ENCODE peak calls at places on chromosomes 1 and 21, in four cellular contexts. T, S, O and Q are unnamed samples.

GRCh38 chr1:37471345-37472231 is 2.8 kb upstream of the ZC3H12A start:
- DNase-seq in T (peak), S (peak), O (peak), Q (peak)

GRCh38 chr1:38026592-38027200 is 14.2 kb downstream of the UTP11 start:
- DNase-seq in T (no peak), S (peak), O (peak), Q (no peak)

GRCh38 chr21:39184050-39184980 is 1.1 kb upstream of the PSMG1 start:
- DNase-seq in T (no peak), S (peak), O (no peak), Q (no peak)

GRCh38 chr1:178310685-178311105 is 186.1 kb downstream of the CLEC20A start:
- DNase-seq in T (no peak), S (peak), O (peak), Q (no peak)

GRCh38 chr1:183585038-183585437 is 5.2 kb downstream of the NCF2 start:
- DNase-seq in T (no peak), S (peak), O (no peak), Q (no peak)

GRCh38 chr1:220226752-220227151 is 45.5 kb downstream of the RAB3GAP2 start:
- DNase-seq in T (no peak), S (no peak), O (no peak), Q (no peak)

GRCh38 chr1:230079211-230079590 is 12.2 kb downstream of the GALNT2 start:
- DNase-seq in T (no peak), S (no peak), O (no peak), Q (no peak)

GRCh38 chr1:152774875-152775274 is at the start of gene LCE1F:
- DNase-seq in T (no peak), S (no peak), O (no peak), Q (no peak)

GRCh38 chr1:41329662-41330587 is 31.3 kb upstream of the FOXO6 start:
- DNase-seq in T (no peak), S (no peak), O (no peak), Q (no peak)

GRCh38 chr1:235411489-235412486 is 44.6 kb downstream of the TBCE start:
- DNase-seq in T (no peak), S (no peak), O (no peak), Q (no peak)

GRCh38 chr1:235098991-235099390 is 29.6 kb downstream of the TOMM20 start:
- DNase-seq in T (no peak), S (no peak), O (no peak), Q (no peak)

GRCh38 chr1:230753586-230754251 is 6.5 kb downstream of the CAPN9 start:
- DNase-seq in T (no peak), S (no peak), O (peak), Q (no peak)

GRCh38 chr21:27298465-27298864 is 331.6 kb upstream of the ADAMTS5 start:
- DNase-seq in T (no peak), S (no peak), O (no peak), Q (no peak)

GRCh38 chr21:44900559-44901251 is 20.0 kb downstream of the ITGB2 start:
- DNase-seq in T (no peak), S (no peak), O (no peak), Q (no peak)

GRCh38 chr1:39926343-39926769 is 24.6 kb upstream of the MYCL start:
- DNase-seq in T (no peak), S (no peak), O (no peak), Q (no peak)

GRCh38 chr1:46721204-46721603 is 2.3 kb upstream of the EFCAB14 start:
- DNase-seq in T (no peak), S (no peak), O (no peak), Q (no peak)

GRCh38 chr1:155940531-155940992 is 876 bp upstream of the RXFP4 start:
- DNase-seq in T (no peak), S (peak), O (peak), Q (no peak)

GRCh38 chr1:31695327-31695726 is 8.5 kb downstream of the COL16A1 start:
- DNase-seq in T (no peak), S (no peak), O (no peak), Q (no peak)

GRCh38 chr1:38860464-38860816 is 868 bp upstream of the RRAGC start:
- DNase-seq in T (no peak), S (no peak), O (peak), Q (no peak)

GRCh38 chr21:38942617-38943245 is 137.0 kb downstream of the ETS2 start:
- DNase-seq in T (no peak), S (no peak), O (no peak), Q (no peak)

GRCh38 chr1:10432910-10433785 is 2.9 kb downstream of the CENPS start:
- DNase-seq in T (no peak), S (no peak), O (no peak), Q (no peak)

GRCh38 chr1:68140536-68140935 is 90.1 kb upstream of the DIRAS3 start:
- DNase-seq in T (no peak), S (no peak), O (no peak), Q (no peak)

GRCh38 chr21:37372127-37372731 is 5.7 kb downstream of the DYRK1A start:
- DNase-seq in T (no peak), S (no peak), O (no peak), Q (no peak)

GRCh38 chr1:87140831-87141540 is 187.7 kb upstream of the LMO4 start:
- DNase-seq in T (no peak), S (peak), O (peak), Q (no peak)

GRCh38 chr1:71666609-71667008 is 585.8 kb upstream of the ZRANB2 start:
- DNase-seq in T (no peak), S (no peak), O (no peak), Q (no peak)

GRCh38 chr1:198915327-198916231 is 276.7 kb downstream of the PTPRC start:
- DNase-seq in T (no peak), S (peak), O (peak), Q (no peak)

GRCh38 chr1:178541829-178542553 is 29.1 kb downstream of the TEX35 start:
- DNase-seq in T (no peak), S (peak), O (no peak), Q (no peak)

GRCh38 chr1:227447531-227447990 is 115.8 kb upstream of the ZNF678 start:
- DNase-seq in T (no peak), S (peak), O (peak), Q (no peak)

GRCh38 chr1:186479162-186479561 is 18.2 kb upstream of the PDC start:
- DNase-seq in T (no peak), S (no peak), O (no peak), Q (no peak)

GRCh38 chr1:114009393-114009792 is 30.1 kb downstream of the OLFML3 start:
- DNase-seq in T (no peak), S (peak), O (no peak), Q (no peak)

GRCh38 chr1:243730499-243731150 is 119.4 kb downstream of the AKT3 start:
- DNase-seq in T (peak), S (no peak), O (peak), Q (no peak)

GRCh38 chr1:105137543-105138444 is 1388.1 kb downstream of the AMY1C start:
- DNase-seq in T (no peak), S (peak), O (peak), Q (no peak)
- TF ChIP-seq CTCF in T (peak), S (peak), O (no peak), Q (no peak)

GRCh38 chr1:9165396-9165795 is 36.5 kb upstream of the GPR157 start:
- DNase-seq in T (no peak), S (peak), O (no peak), Q (no peak)

GRCh38 chr1:9161963-9162362 is 33.1 kb upstream of the GPR157 start:
- DNase-seq in T (no peak), S (peak), O (no peak), Q (no peak)

GRCh38 chr1:9166289-9167235 is 37.7 kb upstream of the GPR157 start:
- DNase-seq in T (no peak), S (peak), O (no peak), Q (no peak)

GRCh38 chr1:9164919-9165318 is 36.0 kb upstream of the GPR157 start:
- DNase-seq in T (no peak), S (peak), O (no peak), Q (no peak)

DNA sequence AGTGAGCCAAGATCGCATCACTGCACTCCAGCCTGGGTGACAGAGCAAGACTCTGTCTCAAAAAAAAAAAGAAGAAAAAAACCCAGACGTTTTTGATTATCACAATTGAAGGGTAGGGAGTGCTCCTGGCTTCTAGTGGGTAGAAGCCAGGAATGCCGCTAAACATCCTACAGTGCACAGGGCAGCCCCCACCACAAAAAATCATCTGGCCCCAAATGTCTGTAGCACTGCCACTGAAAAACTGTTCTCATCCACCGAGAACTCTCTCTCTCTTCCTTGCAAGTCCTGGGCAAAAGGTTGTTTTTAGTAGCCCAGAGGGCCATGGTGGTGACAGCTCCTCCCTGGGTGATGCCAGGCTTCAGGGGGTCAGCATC is 35.6 kb upstream of the GPR157 start:
- DNase-seq in T (no peak), S (no peak), O (no peak), Q (no peak)
- H3K27ac ChIP-seq in T (peak), S (peak), O (peak), Q (peak)

GRCh38 chr1:192489046-192489445 is 86.5 kb upstream of the RGS1 start:
- DNase-seq in T (no peak), S (no peak), O (no peak), Q (no peak)

GRCh38 chr1:192485692-192486436 is 89.7 kb upstream of the RGS1 start:
- DNase-seq in T (no peak), S (peak), O (peak), Q (peak)

GRCh38 chr1:192489748-192490147 is 85.8 kb upstream of the RGS1 start:
- DNase-seq in T (no peak), S (peak), O (peak), Q (no peak)

GRCh38 chr1:192491804-192492554 is 83.6 kb upstream of the RGS1 start:
- DNase-seq in T (no peak), S (peak), O (no peak), Q (no peak)

GRCh38 chr1:192488058-192488457 is 87.5 kb upstream of the RGS1 start:
- DNase-seq in T (no peak), S (peak), O (peak), Q (no peak)
- TF ChIP-seq CTCF in T (no peak), S (peak), O (no peak), Q (no peak)

DNA sequence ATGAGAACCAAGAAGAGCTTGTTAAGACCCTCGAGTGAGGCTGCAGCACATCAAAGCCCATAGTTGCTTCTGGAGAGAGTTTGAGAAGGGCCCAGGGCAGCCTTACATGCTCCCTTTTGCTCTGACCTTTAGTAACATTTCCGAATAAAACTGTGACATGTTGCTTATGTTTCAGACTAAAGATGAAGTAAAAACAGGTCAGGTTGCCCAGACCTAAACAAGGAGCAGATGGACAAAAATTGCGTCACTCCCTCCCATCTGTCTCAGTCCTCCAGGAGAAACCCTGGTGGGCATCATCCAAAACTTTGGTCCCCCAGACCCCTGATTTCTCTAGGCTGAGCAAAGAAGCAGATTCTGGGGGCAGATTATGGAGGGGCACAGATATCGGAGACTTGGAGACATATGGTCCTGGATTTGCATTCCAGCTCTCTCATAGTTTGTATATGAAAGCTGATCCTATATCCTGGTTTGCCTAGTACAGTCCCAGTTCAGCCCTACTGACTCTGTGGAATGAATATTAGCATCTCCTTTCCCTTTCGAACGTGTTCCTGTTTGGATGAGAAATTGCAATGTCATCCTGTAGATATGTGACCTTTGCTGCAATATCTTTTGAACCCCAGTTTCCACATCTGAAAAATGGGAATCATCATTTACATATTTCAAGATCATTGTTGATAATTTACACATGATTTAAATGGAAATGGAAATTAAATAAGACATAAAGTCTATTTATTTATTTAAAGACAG is 304.9 kb upstream of the USP24 start:
- DNase-seq in T (no peak), S (no peak), O (no peak), Q (no peak)
- H3K27ac ChIP-seq in T (no peak), S (no peak), O (no peak), Q (no peak)